ENCODE peak calls at places on chromosomes 16 and 17, in seven cellular contexts. N is RWPE1; K is activated CD8-positive, alpha-beta memory T cell treated with anti-CD3 and anti-CD28 coated beads for 24 hours; V is ovary; F is GM04504; P is T follicular helper cell; E is K562. Q is an unnamed sample.
A peak's percentile ranks its signal among the peaks of the same experiment; 100 is the strongest.

GRCh38 chr17:17626151-17626805 is 34.8 kb upstream of the PEMT start:
- DNase-seq in N (no peak), K (no peak), V (no peak), F (no peak), P (no peak), E (no peak), Q (no peak)

GRCh38 chr16:69397821-69398521 is 12.2 kb upstream of the TERF2 start:
- DNase-seq in N (peak; percentile 38), K (peak; percentile 54), V (no peak), F (peak; percentile 75), P (no peak), E (peak; percentile 62), Q (peak; percentile 82)

GRCh38 chr16:66717112-66717675 is 20.7 kb upstream of the CMTM4 start:
- DNase-seq in N (no peak), K (no peak), V (peak; percentile 49), F (no peak), P (no peak), E (peak; percentile 74), Q (peak; percentile 34)

GRCh38 chr16:88014201-88014781 is 63.1 kb downstream of the BANP start:
- DNase-seq in N (no peak), K (no peak), V (no peak), F (no peak), P (no peak), E (no peak), Q (no peak)

GRCh38 chr17:80861892-80862291 is 129.7 kb upstream of the CHMP6 start:
- DNase-seq in N (peak; percentile 91), K (peak; percentile 76), V (no peak), F (no peak), P (peak; percentile 25), E (no peak), Q (peak; percentile 98)

GRCh38 chr17:13346996-13347762 is 254.6 kb downstream of the HS3ST3A1 start:
- DNase-seq in N (peak; percentile 67), K (no peak), V (no peak), F (peak; percentile 88), P (no peak), E (peak; percentile 15), Q (peak; percentile 81)

GRCh38 chr16:64292953-64293352 is 828.9 kb downstream of the CDH11 start:
- DNase-seq in N (no peak), K (no peak), V (no peak), F (no peak), P (no peak), E (no peak), Q (no peak)

GRCh38 chr17:74151551-74152315 is 51.7 kb upstream of the RPL38 start:
- DNase-seq in N (no peak), K (no peak), V (no peak), F (no peak), P (no peak), E (no peak), Q (no peak)

GRCh38 chr16:3065069-3065741 is at the start of gene IL32:
- DNase-seq in N (peak; percentile 56), K (peak; percentile 82), V (no peak), F (peak; percentile 46), P (peak; percentile 49), E (no peak), Q (peak; percentile 78)

GRCh38 chr17:77609553-77610517 is 348.7 kb upstream of the TNRC6C start:
- DNase-seq in N (no peak), K (peak; percentile 81), V (no peak), F (no peak), P (peak; percentile 47), E (peak; percentile 10), Q (no peak)

GRCh38 chr16:29804455-29805231 is 1.7 kb upstream of the MAZ start:
- DNase-seq in N (no peak), K (no peak), V (peak; percentile 64), F (no peak), P (no peak), E (peak; percentile 42), Q (no peak)

GRCh38 chr16:55328611-55329569 is 4.9 kb downstream of the IRX6 start:
- DNase-seq in N (no peak), K (no peak), V (no peak), F (no peak), P (no peak), E (no peak), Q (no peak)

GRCh38 chr17:2805961-2806360 is 9.7 kb downstream of the RAP1GAP2 start:
- DNase-seq in N (no peak), K (no peak), V (no peak), F (no peak), P (no peak), E (no peak), Q (no peak)

GRCh38 chr17:76467809-76468633 is 618 bp downstream of the AANAT start:
- DNase-seq in N (no peak), K (no peak), V (no peak), F (no peak), P (no peak), E (no peak), Q (no peak)

GRCh38 chr17:42944211-42944610 is 20.0 kb downstream of the AARSD1 start:
- DNase-seq in N (no peak), K (no peak), V (no peak), F (no peak), P (no peak), E (no peak), Q (no peak)

GRCh38 chr16:12178251-12178990 is 201.9 kb downstream of the SNX29 start:
- DNase-seq in N (no peak), K (no peak), V (peak; percentile 51), F (peak; percentile 32), P (no peak), E (no peak), Q (no peak)

GRCh38 chr17:1089915-1090314 is 89.9 kb downstream of the ABR start:
- DNase-seq in N (no peak), K (no peak), V (peak; percentile 63), F (no peak), P (no peak), E (no peak), Q (no peak)

GRCh38 chr16:66159987-66160386 is 206.5 kb upstream of the CDH5 start:
- DNase-seq in N (peak; percentile 16), K (no peak), V (no peak), F (no peak), P (no peak), E (no peak), Q (peak; percentile 6)

GRCh38 chr17:28204244-28204643 is 114.8 kb upstream of the TMEM97 start:
- DNase-seq in N (no peak), K (no peak), V (no peak), F (no peak), P (no peak), E (no peak), Q (no peak)

GRCh38 chr16:54126907-54127306 is 159.7 kb downstream of the IRX3 start:
- DNase-seq in N (no peak), K (no peak), V (no peak), F (no peak), P (no peak), E (no peak), Q (no peak)

GRCh38 chr16:84838383-84838948 is 18.7 kb downstream of the CRISPLD2 start:
- DNase-seq in N (no peak), K (no peak), V (no peak), F (no peak), P (no peak), E (no peak), Q (no peak)

GRCh38 chr16:28297784-28298510 is 5.6 kb downstream of the SBK1 start:
- DNase-seq in N (no peak), K (no peak), V (no peak), F (no peak), P (no peak), E (no peak), Q (no peak)

GRCh38 chr17:42277342-42277712 is 1.1 kb upstream of the STAT5B start:
- DNase-seq in N (no peak), K (no peak), V (no peak), F (no peak), P (no peak), E (no peak), Q (no peak)